ENCODE peak calls at places on chromosomes 4 and X, in eight cellular contexts. N is neural progenitor cell, Z is fibroblast of lung, O is IMR-90, R is A549, H is endothelial cell of umbilical vein, Y is H9, X is mammary epithelial cell. K is an unnamed sample.

GRCh38 chr4:89898304-89898716 is 3.7 kb downstream of the MMRN1 start:
- DNase-seq in N (peak), Z (no peak), O (no peak), R (no peak), H (peak), Y (peak), X (no peak), K (peak)

GRCh38 chr4:136055360-136055759 is 1476.9 kb downstream of the PCDH18 start:
- DNase-seq in N (no peak), Z (no peak), O (no peak), R (no peak), H (no peak), Y (no peak), X (no peak), K (no peak)

GRCh38 chrX:42119076-42119475 is 195.7 kb upstream of the CASK start:
- DNase-seq in N (no peak), Z (peak), O (peak), R (peak), H (peak), Y (no peak), X (peak), K (peak)

GRCh38 chr4:158858410-158859189 is 89.8 kb downstream of the FNIP2 start:
- DNase-seq in N (no peak), Z (peak), O (peak), R (peak), H (no peak), Y (no peak), X (peak), K (no peak)

GRCh38 chr4:183098080-183098722 is 856 bp upstream of the WWC2 start:
- DNase-seq in N (peak), Z (peak), O (peak), R (peak), H (peak), Y (no peak), X (no peak), K (peak)

GRCh38 chr4:40550900-40551546 is 78.6 kb downstream of the RBM47 start:
- DNase-seq in N (peak), Z (peak), O (peak), R (peak), H (peak), Y (no peak), X (peak), K (peak)

GRCh38 chr4:24070117-24070516 is 180.3 kb upstream of the PPARGC1A start:
- DNase-seq in N (no peak), Z (peak), O (peak), R (peak), H (no peak), Y (no peak), X (peak), K (no peak)

GRCh38 chr4:168124008-168124641 is 31.8 kb downstream of the ANXA10 start:
- DNase-seq in N (no peak), Z (peak), O (peak), R (no peak), H (peak), Y (no peak), X (peak), K (no peak)

GRCh38 chr4:70958681-70959080 is 34.8 kb upstream of the DCK start:
- DNase-seq in N (no peak), Z (peak), O (peak), R (no peak), H (no peak), Y (no peak), X (no peak), K (no peak)

GRCh38 chrX:44157293-44157692 is 184.1 kb upstream of the NDP start:
- DNase-seq in N (no peak), Z (no peak), O (no peak), R (no peak), H (no peak), Y (no peak), X (no peak), K (no peak)

GRCh38 chr4:3491681-3492405 is 28.7 kb downstream of the DOK7 start:
- DNase-seq in N (no peak), Z (peak), O (peak), R (no peak), H (no peak), Y (no peak), X (no peak), K (no peak)

GRCh38 chr4:147340111-147340510 is 140.8 kb upstream of the EDNRA start:
- DNase-seq in N (no peak), Z (peak), O (peak), R (no peak), H (peak), Y (no peak), X (peak), K (no peak)

GRCh38 chr4:39466747-39467146 is 7.9 kb downstream of the LIAS start:
- DNase-seq in N (no peak), Z (peak), O (peak), R (peak), H (no peak), Y (no peak), X (no peak), K (no peak)

GRCh38 chrX:110241816-110242215 is 76.1 kb downstream of the AMMECR1 start:
- DNase-seq in N (no peak), Z (peak), O (peak), R (no peak), H (no peak), Y (no peak), X (no peak), K (no peak)

GRCh38 chr4:97994765-97995465 is 148.4 kb downstream of the STPG2 start:
- DNase-seq in N (no peak), Z (no peak), O (no peak), R (no peak), H (no peak), Y (no peak), X (peak), K (no peak)

GRCh38 chrX:120672389-120672788 is 42.5 kb upstream of the C1GALT1C1 start:
- DNase-seq in N (no peak), Z (peak), O (peak), R (peak), H (peak), Y (no peak), X (peak), K (peak)

GRCh38 chrX:129779747-129780146 is at the start of gene SASH3:
- DNase-seq in N (no peak), Z (no peak), O (no peak), R (no peak), H (no peak), Y (no peak), X (no peak), K (no peak)

GRCh38 chr4:83255584-83255983 is 29.0 kb downstream of the COQ2 start:
- DNase-seq in N (no peak), Z (peak), O (peak), R (peak), H (peak), Y (no peak), X (no peak), K (peak)

GRCh38 chr4:3444351-3445110 is 2.8 kb downstream of the HGFAC start:
- DNase-seq in N (no peak), Z (no peak), O (no peak), R (no peak), H (no peak), Y (no peak), X (no peak), K (no peak)

GRCh38 chr4:133058701-133059100 is 90.4 kb upstream of the PCDH10 start:
- DNase-seq in N (peak), Z (peak), O (no peak), R (no peak), H (no peak), Y (peak), X (no peak), K (no peak)

GRCh38 chrX:69133561-69134542 is 31.4 kb downstream of the PJA1 start:
- DNase-seq in N (peak), Z (peak), O (peak), R (peak), H (peak), Y (peak), X (peak), K (peak)

GRCh38 chr4:73606465-73606974 is 13.7 kb downstream of the RASSF6 start:
- DNase-seq in N (no peak), Z (no peak), O (no peak), R (no peak), H (no peak), Y (no peak), X (peak), K (peak)

GRCh38 chr4:4496604-4497372 is 45.1 kb downstream of the STX18 start:
- DNase-seq in N (no peak), Z (no peak), O (no peak), R (no peak), H (no peak), Y (no peak), X (no peak), K (no peak)

GRCh38 chrX:55119712-55120111 is 30.9 kb downstream of the PAGE2 start:
- DNase-seq in N (no peak), Z (peak), O (peak), R (no peak), H (no peak), Y (no peak), X (peak), K (no peak)

GRCh38 chr4:26787461-26788340 is 72.9 kb upstream of the STIM2 start:
- DNase-seq in N (peak), Z (peak), O (peak), R (peak), H (peak), Y (peak), X (peak), K (peak)

GRCh38 chr4:14125375-14126129 is 498.0 kb upstream of the BOD1L1 start:
- DNase-seq in N (no peak), Z (no peak), O (no peak), R (no peak), H (no peak), Y (no peak), X (no peak), K (no peak)

GRCh38 chrX:106599411-106599810 is 12.4 kb upstream of the RADX start:
- DNase-seq in N (no peak), Z (no peak), O (no peak), R (no peak), H (no peak), Y (no peak), X (no peak), K (no peak)

GRCh38 chrX:134760671-134761070 is 102.4 kb upstream of the PLAC1 start:
- DNase-seq in N (no peak), Z (no peak), O (no peak), R (no peak), H (no peak), Y (no peak), X (peak), K (no peak)

GRCh38 chr4:2433609-2434350 is 15.0 kb downstream of the CFAP99 start:
- DNase-seq in N (no peak), Z (no peak), O (no peak), R (no peak), H (no peak), Y (peak), X (no peak), K (no peak)

GRCh38 chr4:2434420-2434819 is 15.7 kb downstream of the CFAP99 start:
- DNase-seq in N (no peak), Z (no peak), O (no peak), R (no peak), H (no peak), Y (no peak), X (no peak), K (no peak)

GRCh38 chr4:2436301-2436700 is 17.5 kb downstream of the CFAP99 start:
- DNase-seq in N (no peak), Z (no peak), O (no peak), R (peak), H (no peak), Y (no peak), X (peak), K (no peak)

GRCh38 chr4:2432004-2432403 is 13.2 kb downstream of the CFAP99 start:
- DNase-seq in N (no peak), Z (no peak), O (no peak), R (no peak), H (no peak), Y (no peak), X (no peak), K (no peak)

GRCh38 chr4:2432991-2433530 is 14.3 kb downstream of the CFAP99 start:
- DNase-seq in N (no peak), Z (peak), O (peak), R (no peak), H (no peak), Y (peak), X (no peak), K (no peak)
- H3K27ac ChIP-seq in N (no peak), Z (no peak), O (no peak), R (peak), H (no peak), Y (no peak), X (no peak), K (no peak)

GRCh38 chrX:2435465-2435864 is 65.3 kb downstream of the DHRSX start:
- DNase-seq in N (no peak), Z (no peak), O (no peak), R (no peak), H (no peak), Y (no peak), X (no peak), K (no peak)

GRCh38 chrX:2432298-2432863 is 68.4 kb downstream of the DHRSX start:
- DNase-seq in N (no peak), Z (no peak), O (no peak), R (no peak), H (no peak), Y (no peak), X (no peak), K (no peak)

GRCh38 chrX:2430265-2430825 is 70.4 kb downstream of the DHRSX start:
- DNase-seq in N (no peak), Z (no peak), O (peak), R (no peak), H (no peak), Y (no peak), X (peak), K (no peak)

GRCh38 chrX:2434270-2434669 is 66.5 kb downstream of the DHRSX start:
- DNase-seq in N (no peak), Z (no peak), O (no peak), R (no peak), H (no peak), Y (no peak), X (no peak), K (no peak)

GRCh38 chrX:2434764-2435163 is 66.0 kb downstream of the DHRSX start:
- DNase-seq in N (no peak), Z (no peak), O (no peak), R (no peak), H (no peak), Y (no peak), X (no peak), K (no peak)
- H3K4me2 ChIP-seq in N (no peak), Z (no peak), O (no peak), R (no peak), H (no peak), Y (no peak), X (no peak), K (no peak)

DNA sequence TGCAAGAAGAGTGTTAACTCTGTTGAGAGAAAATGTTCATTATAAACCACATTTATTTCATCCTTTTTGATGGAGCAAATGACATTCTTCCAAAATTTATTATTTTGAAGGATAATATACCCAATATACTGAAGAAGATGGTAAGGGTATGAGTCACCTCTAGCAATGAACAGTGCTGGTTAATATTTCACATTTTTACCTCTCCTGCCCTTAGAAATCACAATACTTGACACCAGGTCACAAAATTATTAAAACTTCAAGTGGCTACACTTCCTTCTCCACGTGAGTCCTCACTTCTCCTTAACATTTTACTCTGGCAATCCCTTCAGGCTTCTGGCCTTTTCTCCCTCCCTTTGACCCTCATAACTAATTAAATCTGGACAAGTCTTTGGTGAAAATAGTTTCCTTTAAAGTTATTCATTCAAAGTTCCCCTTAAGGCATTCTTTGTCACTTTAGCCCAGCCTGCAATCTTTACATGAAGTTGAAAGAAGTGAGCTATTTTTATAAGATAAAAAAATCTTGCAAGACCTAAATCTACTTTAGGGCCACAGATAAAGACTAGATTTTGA is 190.4 kb downstream of the UNC5C start:
- DNase-seq in N (no peak), Z (no peak), O (no peak), R (no peak), H (no peak), Y (no peak), X (no peak), K (no peak)
- H3K27ac ChIP-seq in N (no peak), Z (no peak), O (no peak), R (peak), H (no peak), Y (no peak), X (no peak), K (no peak)

DNA sequence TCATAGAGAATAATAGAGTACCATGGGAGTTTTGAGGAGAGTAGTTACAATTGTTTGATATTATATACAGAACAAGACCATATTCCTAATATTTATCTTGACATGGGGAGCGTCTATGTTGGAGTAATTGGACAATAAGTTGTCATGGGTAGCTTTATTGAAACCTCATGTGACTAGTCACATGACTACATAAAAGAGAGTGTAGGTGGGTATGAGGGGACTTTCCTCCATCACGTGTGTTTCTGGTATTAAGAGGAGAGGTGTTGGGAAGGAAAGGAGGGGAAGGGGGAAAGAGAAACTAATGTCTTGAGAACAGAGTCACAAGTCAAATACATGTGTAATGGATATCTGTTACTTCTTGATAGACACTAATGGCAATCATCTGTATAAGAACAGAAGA is 33.1 kb downstream of the PDLIM5 start:
- DNase-seq in N (no peak), Z (no peak), O (no peak), R (no peak), H (no peak), Y (no peak), X (no peak), K (no peak)
- H3K4me2 ChIP-seq in N (no peak), Z (no peak), O (peak), R (peak), H (no peak), Y (no peak), X (no peak), K (no peak)

K was measured in hepatocyte.